ENCODE peak calls at places on chromosomes 6 and 20, in ten cellular contexts. N is OCI-LY7; M is naive thymus-derived CD8-positive, alpha-beta T cell; P is RWPE1; X is left colon; R is IMR-90; J is transverse colon; B is GDM1; A is HT1080; L is body of pancreas. K is an unnamed sample.

GRCh38 chr6:89197141-89197540 is 20.0 kb downstream of the GABRR1 start:
- DNase-seq in N (no peak), M (no peak), P (no peak), X (no peak), R (no peak), J (no peak), B (no peak), A (peak), L (no peak), K (peak)

GRCh38 chr6:123829302-123829953 is 25.8 kb downstream of the NKAIN2 start:
- DNase-seq in N (no peak), M (no peak), P (peak), X (no peak), R (peak), J (no peak), B (no peak), A (peak), L (no peak), K (no peak)

GRCh38 chr20:47677314-47678129 is 107.8 kb downstream of the SULF2 start:
- DNase-seq in N (peak), M (peak), P (peak), X (no peak), R (peak), J (peak), B (no peak), A (peak), L (peak), K (peak)

GRCh38 chr6:79544299-79544927 is 7.2 kb upstream of the LCA5 start:
- DNase-seq in N (no peak), M (no peak), P (no peak), X (no peak), R (peak), J (no peak), B (no peak), A (peak), L (no peak), K (no peak)

GRCh38 chr6:32972353-32973143 is 4.2 kb downstream of the BRD2 start:
- DNase-seq in N (peak), M (peak), P (no peak), X (peak), R (no peak), J (peak), B (peak), A (no peak), L (peak), K (no peak)

GRCh38 chr6:32943864-32944263 is 3.0 kb upstream of the HLA-DMB start:
- DNase-seq in N (no peak), M (no peak), P (no peak), X (no peak), R (no peak), J (no peak), B (peak), A (no peak), L (no peak), K (no peak)

GRCh38 chr6:32785781-32786533 is 22.6 kb upstream of the HLA-DQB2 start:
- DNase-seq in N (peak), M (peak), P (peak), X (no peak), R (peak), J (peak), B (peak), A (peak), L (peak), K (peak)

GRCh38 chr6:40755046-40755681 is 168.0 kb upstream of the LRFN2 start:
- DNase-seq in N (no peak), M (no peak), P (peak), X (no peak), R (peak), J (no peak), B (no peak), A (peak), L (no peak), K (no peak)

GRCh38 chr20:44405785-44406571 is 50.5 kb downstream of the HNF4A start:
- DNase-seq in N (no peak), M (no peak), P (no peak), X (no peak), R (no peak), J (no peak), B (no peak), A (no peak), L (no peak), K (no peak)

GRCh38 chr6:162123797-162124196 is 603.8 kb downstream of the PRKN start:
- DNase-seq in N (peak), M (no peak), P (no peak), X (no peak), R (no peak), J (no peak), B (no peak), A (no peak), L (no peak), K (no peak)

GRCh38 chr6:32816746-32817204 is at the start of gene HLA-DOB:
- DNase-seq in N (peak), M (no peak), P (peak), X (no peak), R (peak), J (no peak), B (no peak), A (no peak), L (no peak), K (no peak)

GRCh38 chr6:2651966-2652365 is 98.8 kb downstream of the MYLK4 start:
- DNase-seq in N (no peak), M (no peak), P (no peak), X (no peak), R (no peak), J (no peak), B (no peak), A (no peak), L (no peak), K (no peak)

GRCh38 chr6:134168580-134169223 is 116.3 kb upstream of the SLC2A12 start:
- DNase-seq in N (no peak), M (no peak), P (no peak), X (no peak), R (peak), J (no peak), B (no peak), A (peak), L (peak), K (no peak)

GRCh38 chr6:129621252-129621651 is 88.7 kb downstream of the ARHGAP18 start:
- DNase-seq in N (peak), M (peak), P (no peak), X (no peak), R (no peak), J (peak), B (peak), A (no peak), L (peak), K (no peak)

GRCh38 chr6:13526718-13527668 is 39.6 kb upstream of the GFOD1 start:
- DNase-seq in N (peak), M (peak), P (peak), X (peak), R (no peak), J (peak), B (peak), A (peak), L (peak), K (peak)

GRCh38 chr6:65229768-65230167 is 477.3 kb downstream of the EYS start:
- DNase-seq in N (no peak), M (no peak), P (no peak), X (no peak), R (peak), J (no peak), B (no peak), A (peak), L (no peak), K (no peak)

GRCh38 chr6:122482750-122483080 is 11.1 kb upstream of the SERINC1 start:
- DNase-seq in N (no peak), M (no peak), P (no peak), X (no peak), R (no peak), J (no peak), B (no peak), A (no peak), L (no peak), K (no peak)

GRCh38 chr6:1144842-1145755 is 166.8 kb upstream of the FOXQ1 start:
- DNase-seq in N (no peak), M (no peak), P (no peak), X (no peak), R (peak), J (no peak), B (no peak), A (peak), L (no peak), K (no peak)

GRCh38 chr6:92723390-92723931 is 695.9 kb downstream of the EPHA7 start:
- DNase-seq in N (no peak), M (peak), P (no peak), X (no peak), R (no peak), J (no peak), B (no peak), A (no peak), L (no peak), K (no peak)

GRCh38 chr20:51596656-51597388 is 54.3 kb upstream of the NFATC2 start:
- DNase-seq in N (no peak), M (no peak), P (no peak), X (no peak), R (no peak), J (no peak), B (no peak), A (no peak), L (no peak), K (no peak)

GRCh38 chr20:63323298-63323820 is 30.4 kb downstream of the COL20A1 start:
- DNase-seq in N (no peak), M (no peak), P (no peak), X (no peak), R (no peak), J (no peak), B (no peak), A (no peak), L (no peak), K (no peak)

GRCh38 chr6:23584134-23584763 is 541.8 kb upstream of the NRSN1 start:
- DNase-seq in N (no peak), M (no peak), P (no peak), X (no peak), R (no peak), J (peak), B (no peak), A (no peak), L (no peak), K (no peak)

GRCh38 chr6:14709900-14710299 is 536.0 kb upstream of the JARID2 start:
- DNase-seq in N (no peak), M (no peak), P (no peak), X (no peak), R (no peak), J (no peak), B (no peak), A (no peak), L (no peak), K (no peak)

K was measured in HL-60.